ENCODE peak calls at places on chromosomes 6 and 20, in four cellular contexts. F, Y, D and P are unnamed samples.

GRCh38 chr6:18400831-18401446 is 13.8 kb downstream of the RNF144B start:
- DNase-seq in F (peak), Y (peak), D (peak), P (no peak)

GRCh38 chr20:50052952-50053789 is 59.8 kb downstream of the UBE2V1 start:
- DNase-seq in F (no peak), Y (no peak), D (no peak), P (no peak)

GRCh38 chr20:49794336-49795124 is 18.1 kb upstream of the SLC9A8 start:
- DNase-seq in F (no peak), Y (peak), D (peak), P (no peak)

GRCh38 chr6:132202569-132202968 is 198.7 kb downstream of the MOXD1 start:
- DNase-seq in F (no peak), Y (no peak), D (peak), P (no peak)

GRCh38 chr20:25669826-25670422 is 26.7 kb downstream of the ZNF337 start:
- DNase-seq in F (no peak), Y (peak), D (peak), P (no peak)

GRCh38 chr20:46056027-46056833 is 27.2 kb downstream of the SLC12A5 start:
- DNase-seq in F (no peak), Y (no peak), D (no peak), P (no peak)

GRCh38 chr6:131062245-131063027 is 609 bp downstream of the EPB41L2 start:
- DNase-seq in F (peak), Y (peak), D (no peak), P (no peak)

GRCh38 chr6:28747631-28748157 is 176.1 kb downstream of the TRIM27 start:
- DNase-seq in F (peak), Y (peak), D (peak), P (no peak)

GRCh38 chr20:37970856-37971245 is 62.4 kb downstream of the TTI1 start:
- DNase-seq in F (no peak), Y (no peak), D (no peak), P (no peak)

GRCh38 chr6:40393641-40394040 is 193.5 kb downstream of the LRFN2 start:
- DNase-seq in F (no peak), Y (no peak), D (no peak), P (no peak)

GRCh38 chr6:63864934-63865333 is 229.3 kb downstream of the PHF3 start:
- DNase-seq in F (no peak), Y (no peak), D (no peak), P (no peak)

GRCh38 chr20:9286501-9286900 is 217.6 kb downstream of the PLCB4 start:
- DNase-seq in F (no peak), Y (peak), D (no peak), P (no peak)

GRCh38 chr6:113654396-113654795 is 202.7 kb upstream of the MARCKS start:
- DNase-seq in F (no peak), Y (peak), D (peak), P (no peak)

GRCh38 chr20:23161968-23162696 is 76.0 kb upstream of the CD93 start:
- DNase-seq in F (peak), Y (peak), D (no peak), P (no peak)

GRCh38 chr6:44646355-44646754 is 258.8 kb downstream of the CDC5L start:
- DNase-seq in F (no peak), Y (peak), D (peak), P (no peak)

GRCh38 chr6:31356946-31357466 is at the start of gene HLA-B:
- DNase-seq in F (peak), Y (peak), D (peak), P (peak)

GRCh38 chr6:40307712-40308111 is 279.5 kb downstream of the LRFN2 start:
- DNase-seq in F (no peak), Y (peak), D (no peak), P (no peak)

GRCh38 chr20:45783656-45784294 is 7.9 kb downstream of the WFDC3 start:
- DNase-seq in F (no peak), Y (no peak), D (no peak), P (no peak)

GRCh38 chr6:80439721-80440488 is 333.4 kb downstream of the BCKDHB start:
- DNase-seq in F (no peak), Y (peak), D (no peak), P (no peak)

GRCh38 chr20:3795511-3796468 is at the start of gene CDC25B:
- DNase-seq in F (peak), Y (peak), D (peak), P (peak)

GRCh38 chr6:26457407-26457795 is 354 bp upstream of the BTN2A1 start:
- DNase-seq in F (no peak), Y (no peak), D (no peak), P (no peak)

GRCh38 chr20:57620274-57620990 is at the start of gene ZBP1:
- DNase-seq in F (peak), Y (peak), D (no peak), P (peak)

GRCh38 chr6:37742401-37742760 is 44.7 kb upstream of the MDGA1 start:
- DNase-seq in F (no peak), Y (no peak), D (no peak), P (no peak)

GRCh38 chr20:17655865-17656489 is 26.1 kb downstream of the RRBP1 start:
- DNase-seq in F (peak), Y (peak), D (peak), P (no peak)

GRCh38 chr6:71886184-71887005 is at the start of gene RIMS1:
- DNase-seq in F (peak), Y (peak), D (peak), P (no peak)

GRCh38 chr20:10770753-10771152 is 97.0 kb upstream of the JAG1 start:
- DNase-seq in F (no peak), Y (no peak), D (no peak), P (no peak)

GRCh38 chr20:46487628-46488027 is 25.7 kb downstream of the ZNF334 start:
- DNase-seq in F (no peak), Y (no peak), D (no peak), P (no peak)

GRCh38 chr20:20211274-20211987 is 156.5 kb upstream of the INSM1 start:
- DNase-seq in F (no peak), Y (peak), D (peak), P (no peak)

GRCh38 chr20:2879148-2879547 is 5.9 kb downstream of the PTPRA start:
- DNase-seq in F (no peak), Y (peak), D (peak), P (no peak)

GRCh38 chr6:42038811-42039408 is 11.4 kb upstream of the TAF8 start:
- DNase-seq in F (no peak), Y (no peak), D (peak), P (no peak)

GRCh38 chr6:149454405-149454848 is 30.4 kb downstream of the ZC3H12D start:
- DNase-seq in F (no peak), Y (peak), D (peak), P (no peak)